ENCODE peak calls at places on chromosomes 13 and 19, in seven cellular contexts. S is cardiac fibroblast, G is body of pancreas, J is mesothelial cell of epicardium, I is foreskin fibroblast, V is choroid plexus epithelial cell, D is fibroblast of the aortic adventitia. F is an unnamed sample.

GRCh38 chr19:15622991-15623390 is 8.0 kb downstream of the CYP4F8 start:
- DNase-seq in S (no peak), G (no peak), J (no peak), I (no peak), V (no peak), D (no peak), F (no peak)

GRCh38 chr19:1862068-1862423 is 1.3 kb downstream of the KLF16 start:
- DNase-seq in S (no peak), G (peak; percentile 12), J (no peak), I (no peak), V (no peak), D (no peak), F (peak; percentile 43)

GRCh38 chr19:21749090-21749489 is 18.3 kb downstream of the ZNF100 start:
- DNase-seq in S (peak; percentile 8), G (no peak), J (no peak), I (peak; percentile 2), V (peak; percentile 25), D (peak; percentile 25), F (no peak)

GRCh38 chr19:11261431-11261901 is 858 bp downstream of the DOCK6 start:
- DNase-seq in S (no peak), G (no peak), J (no peak), I (no peak), V (no peak), D (no peak), F (peak; percentile 43)

GRCh38 chr13:30153871-30154426 is 153.4 kb downstream of the KATNAL1 start:
- DNase-seq in S (no peak), G (no peak), J (peak; percentile 51), I (peak; percentile 61), V (peak; percentile 57), D (no peak), F (peak; percentile 52)

GRCh38 chr13:60798503-60798902 is 401.5 kb downstream of the TDRD3 start:
- DNase-seq in S (no peak), G (no peak), J (no peak), I (no peak), V (no peak), D (no peak), F (no peak)

GRCh38 chr19:3190921-3191805 is 5.4 kb downstream of the NCLN start:
- DNase-seq in S (no peak), G (no peak), J (no peak), I (no peak), V (no peak), D (no peak), F (no peak)

GRCh38 chr19:5586300-5587070 is 18.7 kb upstream of the TINCR start:
- DNase-seq in S (no peak), G (no peak), J (no peak), I (no peak), V (no peak), D (no peak), F (no peak)

GRCh38 chr13:100633461-100633860 is 41.1 kb downstream of the TMTC4 start:
- DNase-seq in S (peak; percentile 70), G (no peak), J (no peak), I (peak; percentile 83), V (peak; percentile 74), D (peak; percentile 94), F (no peak)

GRCh38 chr13:97108535-97108910 is 113.6 kb upstream of the MBNL2 start:
- DNase-seq in S (peak; percentile 79), G (no peak), J (no peak), I (peak; percentile 20), V (peak; percentile 37), D (peak; percentile 81), F (no peak)

GRCh38 chr19:45475537-45476348 is 7.9 kb downstream of the FOSB start:
- DNase-seq in S (peak; percentile 65), G (no peak), J (no peak), I (no peak), V (no peak), D (no peak), F (no peak)

GRCh38 chr19:30029721-30030510 is 87.9 kb downstream of the URI1 start:
- DNase-seq in S (no peak), G (no peak), J (no peak), I (peak; percentile 63), V (peak; percentile 31), D (peak; percentile 85), F (no peak)

GRCh38 chr19:15431396-15432017 is 12.7 kb upstream of the AKAP8L start:
- DNase-seq in S (no peak), G (no peak), J (no peak), I (no peak), V (no peak), D (no peak), F (no peak)

GRCh38 chr13:95568131-95568530 is 15.6 kb downstream of the CLDN10 start:
- DNase-seq in S (no peak), G (no peak), J (no peak), I (no peak), V (no peak), D (peak; percentile 17), F (no peak)

GRCh38 chr13:95560387-95560786 is 7.9 kb downstream of the CLDN10 start:
- DNase-seq in S (no peak), G (no peak), J (no peak), I (no peak), V (no peak), D (no peak), F (no peak)

GRCh38 chr13:95564948-95565347 is 12.4 kb downstream of the CLDN10 start:
- DNase-seq in S (peak; percentile 82), G (no peak), J (no peak), I (peak; percentile 73), V (peak; percentile 63), D (peak; percentile 91), F (no peak)

GRCh38 chr13:95559100-95559499 is 6.6 kb downstream of the CLDN10 start:
- DNase-seq in S (no peak), G (no peak), J (no peak), I (no peak), V (no peak), D (no peak), F (no peak)

DNA sequence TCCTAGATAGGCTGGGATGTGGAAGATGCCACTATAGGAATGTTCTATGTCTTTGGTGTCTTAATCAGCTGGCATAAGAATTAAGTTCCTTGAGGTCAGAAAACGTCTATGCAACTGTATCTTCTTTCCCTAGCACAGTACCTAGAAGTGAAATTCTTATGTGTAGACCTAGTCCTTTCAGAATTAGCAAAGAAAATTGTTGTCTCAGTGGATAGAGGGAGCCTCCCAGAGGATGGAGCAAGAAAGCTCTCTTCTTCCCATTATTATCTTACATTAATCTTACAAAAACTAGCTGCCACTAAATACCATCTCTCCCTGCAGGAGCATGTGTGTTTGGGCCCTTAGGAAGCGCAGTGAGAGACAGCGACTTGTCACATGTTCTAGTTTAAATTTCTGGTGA is 11.6 kb downstream of the CLDN10 start:
- DNase-seq in S (peak; percentile 39), G (no peak), J (no peak), I (peak; percentile 42), V (peak; percentile 46), D (peak; percentile 54), F (no peak)
- TF ChIP-seq CTCF in S (peak; percentile 7), G (no peak), J (no peak), I (no peak), V (peak; percentile 43), D (peak; percentile 36), F (no peak)

DNA sequence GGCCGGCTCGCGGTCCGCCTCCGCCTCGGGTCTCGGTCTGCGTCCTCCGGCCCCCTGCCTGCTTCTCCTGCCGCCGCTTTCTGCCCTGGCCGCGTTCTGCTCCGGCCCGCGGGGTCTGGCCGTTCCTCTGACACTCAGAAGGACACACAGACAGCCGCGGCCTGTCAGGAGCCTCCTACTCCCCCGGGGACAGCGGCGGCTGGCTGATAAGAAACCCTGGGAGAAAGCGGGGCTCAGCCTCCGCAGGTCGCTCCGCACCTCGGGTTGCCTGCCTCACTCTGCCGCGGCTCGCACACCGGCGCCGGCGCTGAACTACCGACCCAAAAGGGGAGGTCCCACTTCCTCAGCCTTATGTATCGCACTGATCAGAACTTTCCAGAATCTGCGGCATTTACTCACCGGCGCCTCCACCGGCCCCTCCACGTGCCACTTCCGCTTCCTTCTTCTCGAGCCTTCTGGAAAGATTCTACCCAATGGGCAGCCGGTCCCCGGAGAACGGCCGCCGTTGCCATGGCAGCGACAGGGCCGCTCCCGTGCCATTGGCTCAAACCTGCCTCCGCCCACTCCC is at the start of gene HSPH1:
- DNase-seq in S (peak; percentile 98), G (peak; percentile 98), J (peak; percentile 98), I (peak; percentile 99), V (peak; percentile 99), D (peak; percentile 96), F (peak; percentile 97)
- TF ChIP-seq CTCF in S (no peak), G (no peak), J (no peak), I (peak; percentile 10), V (peak; percentile 14), D (peak; percentile 29), F (no peak)

DNA sequence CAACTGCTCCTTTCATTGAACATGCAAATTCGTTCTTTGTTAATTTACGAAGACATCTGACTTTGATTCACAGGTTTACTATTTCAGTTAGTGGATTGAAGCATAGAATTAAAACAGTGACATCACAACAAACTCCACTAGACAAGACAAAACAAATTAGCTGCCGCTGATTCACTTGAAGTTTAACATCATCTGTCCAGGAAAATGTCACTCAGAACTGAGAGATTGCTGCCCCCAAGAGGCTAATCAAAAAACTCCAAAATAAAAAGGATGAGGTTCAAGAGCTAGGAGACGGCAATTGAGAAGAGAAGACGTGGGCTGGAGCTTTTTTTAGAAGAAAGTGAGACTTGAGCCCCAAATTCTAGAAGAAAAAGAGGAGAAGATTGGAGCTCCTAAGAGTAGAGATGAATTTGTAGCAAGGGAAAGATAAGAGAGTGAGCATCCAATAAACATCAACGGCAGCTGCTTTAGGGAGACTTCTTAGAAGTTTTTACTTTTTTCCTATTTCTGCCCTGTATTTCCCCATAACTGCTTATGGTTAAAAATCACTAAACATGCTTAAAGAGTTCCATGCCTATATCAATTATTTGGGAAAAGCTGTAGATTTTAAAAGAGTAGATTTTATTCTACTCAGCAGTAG is 40.8 kb upstream of the TPP2 start:
- DNase-seq in S (peak; percentile 44), G (no peak), J (no peak), I (peak; percentile 72), V (peak; percentile 66), D (peak; percentile 34), F (no peak)
- TF ChIP-seq CTCF in S (peak; percentile 36), G (peak; percentile 34), J (no peak), I (peak; percentile 40), V (peak; percentile 65), D (peak; percentile 47), F (peak; percentile 36)

GRCh38 chr19:19821366-19822147 is at the start of gene ZNF506:
- DNase-seq in S (peak; percentile 96), G (peak; percentile 100), J (peak; percentile 87), I (peak; percentile 98), V (peak; percentile 99), D (peak; percentile 95), F (peak; percentile 73)

GRCh38 chr19:19820774-19821315 is 705 bp downstream of the ZNF506 start:
- DNase-seq in S (no peak), G (no peak), J (no peak), I (no peak), V (peak; percentile 7), D (peak; percentile 0), F (no peak)

GRCh38 chr19:19822148-19822429 is 539 bp upstream of the ZNF506 start:
- DNase-seq in S (no peak), G (no peak), J (no peak), I (peak; percentile 2), V (peak; percentile 9), D (no peak), F (no peak)

GRCh38 chr19:19817357-19817756 is 4.2 kb downstream of the ZNF506 start:
- DNase-seq in S (no peak), G (no peak), J (no peak), I (no peak), V (no peak), D (no peak), F (no peak)

DNA sequence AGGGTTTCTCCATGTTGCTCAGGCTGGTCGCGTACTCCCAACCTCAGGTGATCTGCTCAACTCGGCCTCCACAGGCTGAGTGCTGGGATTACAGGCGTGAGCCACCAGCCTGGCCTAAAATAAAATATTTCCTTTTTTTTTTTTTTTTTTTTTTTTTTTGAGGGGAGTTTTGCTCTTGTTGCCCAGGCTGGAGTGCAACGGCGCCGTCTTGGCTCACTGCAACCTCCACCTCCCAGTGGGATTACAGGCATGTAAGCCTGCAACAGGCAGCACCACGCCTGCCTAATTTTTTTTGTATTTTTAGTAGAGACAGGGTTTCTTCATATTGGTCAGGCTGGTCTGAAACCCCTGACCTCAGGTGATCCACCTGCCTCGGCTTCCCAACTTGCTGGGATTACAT is 4.9 kb downstream of the ZNF506 start:
- DNase-seq in S (no peak), G (no peak), J (no peak), I (no peak), V (no peak), D (no peak), F (no peak)
- TF ChIP-seq CTCF in S (no peak), G (no peak), J (no peak), I (no peak), V (no peak), D (no peak), F (no peak)